ENCODE peak calls at places on chromosomes 11 and 22, in eight cellular contexts. F is ureter; I is activated naive CD8-positive, alpha-beta T cell treated with anti-CD3 and anti-CD28 coated beads, Interleukin-2, amount 10 ng/mL, durations not matched to agents 7 days and 5 days; Z is NAMALWA; V is stimulated activated CD4-positive, alpha-beta T cell treated with anti-CD3 and anti-CD28 coated beads, Interleukin-2, amount 100 ng/mL, for 48 hours; O is occipital lobe; E is RWPE1; D is NCI-H774. N is an unnamed sample.
A peak's percentile ranks its signal among the peaks of the same experiment; 100 is the strongest.

GRCh38 chr11:27204527-27204926 is 158.5 kb downstream of the CCDC34 start:
- DNase-seq in I (no peak), E (no peak), F (no peak), V (peak; percentile 6), Z (peak; percentile 51), D (no peak), O (no peak), N (no peak)

GRCh38 chr22:50076646-50077624 is 8.3 kb downstream of the MLC1 start:
- DNase-seq in Z (no peak), E (no peak), V (no peak), D (no peak), O (no peak), I (no peak), F (no peak), N (no peak)

GRCh38 chr11:980438-981365 is 55.0 kb downstream of the AP2A2 start:
- DNase-seq in V (no peak), D (no peak), F (no peak), I (no peak), Z (no peak), E (no peak), O (no peak), N (no peak)

GRCh38 chr22:36350751-36351594 is 36.8 kb downstream of the MYH9 start:
- DNase-seq in V (no peak), O (no peak), E (no peak), Z (no peak), D (no peak), I (no peak), F (no peak), N (no peak)

GRCh38 chr11:44530413-44531115 is 34.9 kb upstream of the CD82 start:
- DNase-seq in F (no peak), Z (no peak), V (no peak), D (no peak), I (no peak), O (no peak), E (no peak), N (no peak)

GRCh38 chr11:84594602-84595001 is 1032.5 kb downstream of the DLG2 start:
- DNase-seq in I (no peak), V (no peak), F (no peak), D (peak; percentile 45), E (no peak), Z (no peak), O (no peak), N (no peak)

GRCh38 chr11:60985991-60986915 is 14.8 kb downstream of the CD6 start:
- DNase-seq in E (peak; percentile 66), V (peak; percentile 81), I (peak; percentile 77), F (no peak), D (no peak), O (no peak), Z (no peak), N (no peak)

GRCh38 chr11:12170984-12171383 is 60.6 kb downstream of the MICAL2 start:
- DNase-seq in V (no peak), O (no peak), F (peak; percentile 48), D (no peak), I (no peak), Z (no peak), E (no peak), N (no peak)

GRCh38 chr22:50314455-50315288 is 7.2 kb upstream of the PLXNB2 start:
- DNase-seq in V (peak; percentile 65), D (no peak), I (peak; percentile 83), F (no peak), E (no peak), Z (peak; percentile 91), O (no peak), N (peak; percentile 91)

GRCh38 chr11:66238786-66239413 is 29.5 kb upstream of the RAB1B start:
- DNase-seq in E (no peak), I (no peak), D (no peak), F (no peak), O (no peak), Z (no peak), V (no peak), N (no peak)

GRCh38 chr22:32355760-32356159 is 1.9 kb upstream of the RFPL3 start:
- DNase-seq in F (no peak), I (no peak), O (no peak), V (no peak), Z (no peak), D (no peak), E (peak; percentile 13), N (no peak)

GRCh38 chr22:44345872-44346271 is 33.1 kb upstream of the SHISAL1 start:
- DNase-seq in E (no peak), F (no peak), O (no peak), V (no peak), I (no peak), Z (no peak), D (no peak), N (no peak)

GRCh38 chr11:46948378-46949131 is 12.0 kb downstream of the CSTPP1 start:
- DNase-seq in D (peak; percentile 35), F (no peak), Z (no peak), V (no peak), I (no peak), O (no peak), E (peak; percentile 43), N (no peak)

GRCh38 chr11:65471410-65471762 is 27.5 kb upstream of the MALAT1 start:
- DNase-seq in Z (peak; percentile 49), E (no peak), O (peak; percentile 54), I (no peak), F (peak; percentile 84), D (peak; percentile 24), V (no peak), N (peak; percentile 83)

GRCh38 chr11:1862588-1863351 is 9.9 kb downstream of the LSP1 start:
- DNase-seq in O (no peak), F (no peak), Z (no peak), I (no peak), D (no peak), E (peak; percentile 54), V (no peak), N (no peak)

GRCh38 chr11:61834278-61835004 is 6.3 kb downstream of the FADS2 start:
- DNase-seq in D (no peak), E (no peak), F (peak; percentile 67), O (no peak), I (peak; percentile 76), Z (peak; percentile 89), V (peak; percentile 39), N (no peak)

GRCh38 chr11:65403607-65404121 is 17.2 kb downstream of the FRMD8 start:
- DNase-seq in I (no peak), O (no peak), V (no peak), E (no peak), F (no peak), Z (peak; percentile 94), D (no peak), N (peak; percentile 79)

GRCh38 chr22:31260474-31260856 is 31.8 kb downstream of the PIK3IP1 start:
- DNase-seq in F (no peak), O (no peak), E (no peak), I (no peak), Z (no peak), V (no peak), D (no peak), N (no peak)

GRCh38 chr11:125207866-125208425 is 43.4 kb downstream of the PKNOX2 start:
- DNase-seq in O (no peak), D (no peak), E (peak; percentile 11), V (no peak), Z (no peak), I (no peak), F (no peak), N (no peak)

GRCh38 chr11:113059548-113059947 is 98.3 kb downstream of the NCAM1 start:
- DNase-seq in E (no peak), O (no peak), F (no peak), Z (no peak), V (no peak), I (no peak), D (no peak), N (no peak)

GRCh38 chr22:24408630-24409029 is 18.8 kb upstream of the ADORA2A start:
- DNase-seq in F (no peak), D (no peak), O (no peak), Z (no peak), E (no peak), V (no peak), I (no peak), N (no peak)

GRCh38 chr11:69913591-69914285 is 94.5 kb upstream of the FGF3 start:
- DNase-seq in O (no peak), V (no peak), D (no peak), I (peak; percentile 13), E (no peak), F (peak; percentile 37), Z (no peak), N (peak; percentile 39)

GRCh38 chr11:1285316-1285744 is 24.1 kb downstream of the TOLLIP start:
- DNase-seq in V (no peak), D (no peak), I (no peak), Z (no peak), F (no peak), E (no peak), O (no peak), N (no peak)

GRCh38 chr11:45527898-45528297 is 137.5 kb downstream of the CHST1 start:
- DNase-seq in O (no peak), V (peak; percentile 6), Z (no peak), D (no peak), E (peak; percentile 12), F (no peak), I (no peak), N (no peak)

GRCh38 chr11:111452146-111452545 is 60.0 kb downstream of the BTG4 start:
- DNase-seq in F (no peak), Z (no peak), D (no peak), E (no peak), V (no peak), I (no peak), O (no peak), N (no peak)

GRCh38 chr11:44097821-44098220 is 2.3 kb downstream of the EXT2 start:
- DNase-seq in F (no peak), E (peak; percentile 75), I (no peak), D (no peak), Z (no peak), V (no peak), O (no peak), N (no peak)

GRCh38 chr11:12560362-12560761 is 113.9 kb upstream of the TEAD1 start:
- DNase-seq in E (no peak), D (no peak), F (no peak), V (no peak), O (no peak), I (no peak), Z (no peak), N (no peak)

N was measured in Peyer's patch.